ENCODE peak calls at places on chromosome 15, in six cellular contexts. U is left ventricle myocardium inferior, F is thyroid gland, J is AG04450, I is fibroblast of lung, L is adrenal gland. B is an unnamed sample.

GRCh38 chr15:92226020-92226612 is 167.6 kb upstream of the ST8SIA2 start:
- DNase-seq in U (no peak), L (peak; percentile 25), F (no peak), J (no peak), I (no peak), B (peak; percentile 12)

GRCh38 chr15:91302588-91303439 is 202.8 kb downstream of the SV2B start:
- DNase-seq in F (peak; percentile 39), J (peak; percentile 30), I (peak; percentile 77), L (peak; percentile 34), U (no peak), B (peak; percentile 39)

GRCh38 chr15:26051771-26052685 is 188.9 kb upstream of the ATP10A start:
- DNase-seq in I (peak; percentile 0), J (no peak), F (no peak), U (no peak), L (no peak), B (peak; percentile 51)

GRCh38 chr15:78955355-78955754 is 10.5 kb upstream of the CTSH start:
- DNase-seq in F (no peak), U (no peak), L (no peak), I (no peak), J (no peak), B (no peak)

GRCh38 chr15:101126618-101127502 is 125.0 kb downstream of the CHSY1 start:
- DNase-seq in J (no peak), F (no peak), U (no peak), L (no peak), I (peak; percentile 78), B (peak; percentile 37)

GRCh38 chr15:31297880-31298456 is 28.7 kb upstream of the KLF13 start:
- DNase-seq in L (no peak), F (no peak), J (no peak), I (no peak), U (no peak), B (no peak)

GRCh38 chr15:38651328-38652038 is 86.9 kb upstream of the RASGRP1 start:
- DNase-seq in F (no peak), L (no peak), J (no peak), I (no peak), U (no peak), B (no peak)

GRCh38 chr15:69080203-69080957 is 65.9 kb downstream of the NOX5 start:
- DNase-seq in I (no peak), L (no peak), F (no peak), U (no peak), J (no peak), B (no peak)

GRCh38 chr15:79065744-79066376 is 24.7 kb downstream of the RASGRF1 start:
- DNase-seq in L (no peak), J (no peak), I (no peak), F (no peak), U (no peak), B (no peak)

GRCh38 chr15:61393949-61394348 is 164.8 kb upstream of the RORA start:
- DNase-seq in L (no peak), U (no peak), J (no peak), I (peak; percentile 37), F (peak; percentile 60), B (no peak)

GRCh38 chr15:59516655-59517461 is 78.9 kb downstream of the FAM81A start:
- DNase-seq in L (no peak), U (no peak), J (no peak), I (no peak), F (no peak), B (no peak)

GRCh38 chr15:66775127-66776105 is 73.4 kb downstream of the SMAD6 start:
- DNase-seq in F (peak; percentile 91), I (no peak), U (no peak), J (no peak), L (no peak), B (no peak)

GRCh38 chr15:53401503-53401902 is 358.0 kb downstream of the WDR72 start:
- DNase-seq in F (no peak), L (no peak), U (no peak), I (no peak), J (no peak), B (no peak)

GRCh38 chr15:72272997-72273352 is 621 bp upstream of the PARP6 start:
- DNase-seq in I (no peak), F (no peak), U (no peak), L (no peak), J (no peak), B (no peak)

GRCh38 chr15:90681056-90681455 is 36.1 kb upstream of the BLM start:
- DNase-seq in F (no peak), I (no peak), J (no peak), U (no peak), L (no peak), B (no peak)

GRCh38 chr15:32898991-32899613 is 181.3 kb downstream of the GREM1 start:
- DNase-seq in U (no peak), J (no peak), L (no peak), F (peak; percentile 14), I (no peak), B (no peak)

GRCh38 chr15:69723404-69724097 is 270.9 kb downstream of the RPLP1 start:
- DNase-seq in I (no peak), J (no peak), L (no peak), U (peak; percentile 25), F (peak; percentile 49), B (peak; percentile 29)

GRCh38 chr15:62454567-62455172 is 289.6 kb upstream of the C2CD4B start:
- DNase-seq in F (no peak), L (no peak), J (no peak), U (no peak), I (no peak), B (no peak)

GRCh38 chr15:62455441-62455921 is 290.4 kb upstream of the C2CD4B start:
- DNase-seq in I (no peak), U (peak; percentile 73), L (no peak), J (no peak), F (peak; percentile 15), B (no peak)

GRCh38 chr15:62459875-62460274 is 294.8 kb upstream of the C2CD4B start:
- DNase-seq in F (no peak), L (no peak), J (no peak), I (no peak), U (no peak), B (no peak)

GRCh38 chr15:62456011-62456920 is 291.2 kb upstream of the C2CD4B start:
- DNase-seq in F (no peak), I (no peak), U (no peak), J (no peak), L (no peak), B (no peak)

GRCh38 chr15:62457100-62457499 is 292.0 kb upstream of the C2CD4B start:
- DNase-seq in U (no peak), L (no peak), F (no peak), J (no peak), I (no peak), B (no peak)
- H3K27ac ChIP-seq in U (peak overlapping the region; percentile 87), L (no peak overlapping the region), F (no peak overlapping the region), J (no peak overlapping the region), I (no peak overlapping the region), B (no peak overlapping the region)

GRCh38 chr15:67831363-67831762 is 6.1 kb downstream of the SKOR1 start:
- DNase-seq in F (no peak), L (no peak), J (no peak), I (no peak), U (no peak), B (no peak)

GRCh38 chr15:67832965-67833503 is 6.8 kb downstream of the RNU6-1 start:
- DNase-seq in L (no peak), J (no peak), I (no peak), F (no peak), U (no peak), B (no peak)

GRCh38 chr15:67834249-67834592 is 5.6 kb downstream of the RNU6-1 start:
- DNase-seq in U (no peak), I (no peak), L (no peak), F (no peak), J (no peak), B (no peak)

GRCh38 chr15:67833504-67834248 is 6.2 kb downstream of the RNU6-1 start:
- DNase-seq in J (no peak), F (peak; percentile 42), L (no peak), U (no peak), I (no peak), B (peak; percentile 72)

DNA sequence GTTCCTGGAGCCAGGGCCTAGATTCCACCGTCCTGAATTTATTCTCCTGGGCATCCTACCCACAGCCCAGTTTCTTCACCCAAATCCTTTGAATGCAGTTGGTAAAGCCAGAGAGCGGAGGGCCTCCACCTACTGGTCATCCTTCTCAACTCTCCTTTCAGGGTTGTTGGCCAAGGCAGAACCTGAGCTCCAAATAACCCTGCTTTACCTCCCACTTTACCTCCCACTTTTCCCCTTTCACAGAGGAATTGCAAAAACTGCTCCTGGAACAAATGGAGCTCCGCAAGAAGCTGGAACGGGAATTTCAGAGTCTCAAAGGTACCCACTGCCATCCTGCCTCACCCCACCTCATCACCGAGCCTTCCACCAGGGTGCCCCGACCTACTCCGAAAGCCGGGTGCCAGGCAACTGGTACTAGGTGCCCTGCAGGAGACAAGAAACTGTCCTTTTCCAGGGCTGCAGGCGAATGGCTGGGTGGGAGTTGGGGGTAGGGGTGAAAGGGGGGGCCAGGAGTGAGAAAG is 6.8 kb downstream of the SKOR1 start:
- DNase-seq in I (peak; percentile 41), J (no peak), U (no peak), F (no peak), L (no peak), B (peak; percentile 42)
- TF ChIP-seq CTCF in I (peak; percentile 33), J (peak; percentile 55), U (peak; percentile 27), F (no peak), L (no peak), B (peak; percentile 71)

DNA sequence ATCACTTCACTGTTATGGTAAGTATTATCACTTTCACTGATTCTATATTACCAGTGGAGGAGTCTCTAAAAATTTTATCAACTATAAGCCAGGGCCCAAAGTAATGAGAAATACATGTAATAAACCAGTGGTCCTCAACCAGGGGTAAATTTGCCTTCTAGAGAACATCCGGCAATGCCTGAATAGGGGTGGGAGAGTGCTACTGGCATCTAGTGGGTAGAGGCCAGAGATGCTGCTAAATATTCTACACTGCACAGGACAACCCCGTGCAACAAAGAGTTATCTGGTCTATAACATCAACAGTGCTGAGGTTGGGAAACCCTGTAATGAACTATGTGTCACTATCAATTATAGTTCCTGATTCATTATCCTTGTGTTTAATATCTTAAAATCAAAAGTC is 2.2 kb downstream of the LYSMD2 start:
- DNase-seq in I (no peak), U (no peak), L (no peak), F (no peak), J (no peak), B (no peak)
- H3K27ac ChIP-seq in I (no peak overlapping the region), U (no peak overlapping the region), L (no peak overlapping the region), F (no peak overlapping the region), J (no peak overlapping the region), B (no peak overlapping the region)

DNA sequence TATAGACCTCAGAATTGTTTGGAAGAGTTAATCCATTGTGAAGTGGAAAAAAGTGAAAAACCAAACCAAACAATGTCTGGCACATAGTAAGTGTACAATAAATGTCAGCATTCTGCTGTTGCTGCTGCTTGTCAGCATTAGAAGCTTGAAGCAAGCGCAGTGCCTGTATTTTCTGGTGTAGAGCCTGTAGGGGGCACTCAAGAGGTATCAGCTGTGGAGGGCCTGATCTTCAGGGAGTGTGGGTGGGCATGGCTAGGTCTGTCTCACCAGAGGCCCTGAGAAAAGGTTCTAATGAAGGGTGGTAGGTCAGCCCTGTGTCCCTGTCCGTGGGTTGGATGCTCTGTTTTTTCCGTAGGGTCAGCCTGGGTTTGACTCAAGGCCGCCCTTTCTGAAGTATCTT is 3.6 kb downstream of the ADAMTSL3 start:
- DNase-seq in J (no peak), U (no peak), I (no peak), L (no peak), F (no peak), B (no peak)
- TF ChIP-seq CTCF in J (peak; percentile 13), U (peak; percentile 42), I (peak; percentile 30), L (no peak), F (no peak), B (peak; percentile 57)